ENCODE peak calls at places on chromosome 5, in nine cellular contexts. Q is AG08396; H is CD4-positive, CD25-positive, alpha-beta regulatory T cell; X is effector memory CD8-positive, alpha-beta T cell; Z is pancreas; E is GM03348; N is BJ; I is NCI-H2227 treated with DMSO at 0.1 percent for 48 hours; G is dermis microvascular lymphatic vessel endothelial cell. A is an unnamed sample.

GRCh38 chr5:138964547-138965174 is 89.5 kb upstream of the LRRTM2 start:
- DNase-seq in Q (no peak), H (no peak), X (no peak), Z (no peak), E (no peak), N (no peak), I (no peak), G (no peak), A (no peak)

GRCh38 chr5:132987531-132988408 is 24.3 kb upstream of the AFF4 start:
- DNase-seq in Q (no peak), H (no peak), X (no peak), Z (no peak), E (no peak), N (no peak), I (no peak), G (no peak), A (no peak)

GRCh38 chr5:73640861-73641320 is 14.9 kb downstream of the ARHGEF28 start:
- DNase-seq in Q (no peak), H (no peak), X (no peak), Z (no peak), E (no peak), N (no peak), I (no peak), G (peak), A (no peak)

GRCh38 chr5:36720688-36721087 is 114.3 kb downstream of the SLC1A3 start:
- DNase-seq in Q (no peak), H (no peak), X (no peak), Z (no peak), E (no peak), N (no peak), I (no peak), G (no peak), A (no peak)

GRCh38 chr5:114319821-114320220 is 42.0 kb upstream of the KCNN2 start:
- DNase-seq in Q (no peak), H (no peak), X (no peak), Z (no peak), E (no peak), N (no peak), I (no peak), G (peak), A (no peak)

GRCh38 chr5:167081561-167081960 is 1209.9 kb upstream of the WWC1 start:
- DNase-seq in Q (no peak), H (no peak), X (no peak), Z (no peak), E (no peak), N (no peak), I (no peak), G (no peak), A (no peak)

GRCh38 chr5:103829585-103829984 is 267.0 kb upstream of the NUDT12 start:
- DNase-seq in Q (no peak), H (no peak), X (no peak), Z (no peak), E (no peak), N (no peak), I (peak), G (no peak), A (no peak)

GRCh38 chr5:29902859-29903258 is 1290.6 kb upstream of the CDH6 start:
- DNase-seq in Q (no peak), H (no peak), X (no peak), Z (no peak), E (no peak), N (no peak), I (no peak), G (no peak), A (no peak)

GRCh38 chr5:132183723-132184122 is 43.9 kb downstream of the P4HA2 start:
- DNase-seq in Q (no peak), H (no peak), X (no peak), Z (no peak), E (no peak), N (no peak), I (no peak), G (peak), A (no peak)

GRCh38 chr5:21810737-21811316 is 1042.3 kb downstream of the CDH12 start:
- DNase-seq in Q (no peak), H (no peak), X (no peak), Z (no peak), E (peak), N (no peak), I (peak), G (peak), A (no peak)

GRCh38 chr5:337565-338130 is 16.1 kb downstream of the AHRR start:
- DNase-seq in Q (peak), H (no peak), X (no peak), Z (no peak), E (no peak), N (no peak), I (peak), G (no peak), A (no peak)

GRCh38 chr5:65186646-65187227 is 295.0 kb downstream of the ADAMTS6 start:
- DNase-seq in Q (no peak), H (no peak), X (no peak), Z (no peak), E (no peak), N (no peak), I (no peak), G (peak), A (no peak)

GRCh38 chr5:149466457-149466972 is 84.7 kb downstream of the CSNK1A1 start:
- DNase-seq in Q (no peak), H (no peak), X (no peak), Z (no peak), E (peak), N (no peak), I (peak), G (peak), A (no peak)

GRCh38 chr5:134123360-134123759 is 8.9 kb downstream of the TCF7 start:
- DNase-seq in Q (no peak), H (no peak), X (no peak), Z (no peak), E (no peak), N (no peak), I (no peak), G (no peak), A (no peak)

GRCh38 chr5:31355337-31355736 is 161.9 kb downstream of the CDH6 start:
- DNase-seq in Q (no peak), H (no peak), X (no peak), Z (no peak), E (no peak), N (no peak), I (no peak), G (no peak), A (no peak)

GRCh38 chr5:33299621-33300208 is 141.1 kb upstream of the TARS1 start:
- DNase-seq in Q (peak), H (no peak), X (no peak), Z (no peak), E (peak), N (no peak), I (no peak), G (peak), A (no peak)

GRCh38 chr5:96509313-96509712 is 76.3 kb upstream of the PCSK1 start:
- DNase-seq in Q (no peak), H (no peak), X (no peak), Z (no peak), E (no peak), N (no peak), I (no peak), G (peak), A (no peak)

GRCh38 chr5:57559110-57559635 is 76.6 kb upstream of the ACTBL2 start:
- DNase-seq in Q (no peak), H (no peak), X (no peak), Z (no peak), E (no peak), N (no peak), I (no peak), G (no peak), A (no peak)

GRCh38 chr5:142364251-142365145 is 39.7 kb upstream of the SPRY4 start:
- DNase-seq in Q (no peak), H (no peak), X (no peak), Z (no peak), E (no peak), N (no peak), I (peak), G (peak), A (no peak)

GRCh38 chr5:176948458-176948857 is 49.3 kb upstream of the HK3 start:
- DNase-seq in Q (no peak), H (no peak), X (no peak), Z (no peak), E (no peak), N (no peak), I (no peak), G (peak), A (no peak)

GRCh38 chr5:58378613-58379385 is 81.1 kb downstream of the PLK2 start:
- DNase-seq in Q (no peak), H (no peak), X (no peak), Z (no peak), E (no peak), N (no peak), I (no peak), G (peak), A (no peak)